ENCODE peak calls at places on chromosomes 4 and X, in four cellular contexts. G is K562, Z is transverse colon, K is Peyer's patch. D is an unnamed sample.

GRCh38 chr4:173264245-173264959 is 69.8 kb downstream of the HMGB2 start:
- DNase-seq in Z (peak), K (peak), G (peak), D (no peak)

GRCh38 chr4:10118355-10119004 is 1.9 kb upstream of the WDR1 start:
- DNase-seq in K (no peak), Z (no peak), G (peak), D (no peak)

GRCh38 chrX:39576081-39576701 is 521.6 kb downstream of the BCOR start:
- DNase-seq in K (no peak), Z (no peak), G (no peak), D (no peak)

GRCh38 chrX:150450519-150451177 is 87.5 kb downstream of the MAMLD1 start:
- DNase-seq in G (no peak), K (no peak), Z (no peak), D (peak)

GRCh38 chr4:81590596-81590995 is 118.9 kb upstream of the RASGEF1B start:
- DNase-seq in K (no peak), Z (no peak), G (no peak), D (no peak)

GRCh38 chrX:27619459-27619858 is 29.3 kb downstream of the DCAF8L2 start:
- DNase-seq in K (no peak), G (no peak), Z (no peak), D (no peak)

GRCh38 chr4:8904666-8905065 is 33.0 kb upstream of the HMX1 start:
- DNase-seq in G (no peak), Z (no peak), K (no peak), D (no peak)

GRCh38 chrX:136909706-136910564 is 29.4 kb upstream of the RBMX start:
- DNase-seq in G (peak), K (peak), Z (peak), D (peak)

GRCh38 chr4:1666391-1666790 is 17.7 kb downstream of the FAM53A start:
- DNase-seq in G (no peak), Z (no peak), K (no peak), D (no peak)

DNA sequence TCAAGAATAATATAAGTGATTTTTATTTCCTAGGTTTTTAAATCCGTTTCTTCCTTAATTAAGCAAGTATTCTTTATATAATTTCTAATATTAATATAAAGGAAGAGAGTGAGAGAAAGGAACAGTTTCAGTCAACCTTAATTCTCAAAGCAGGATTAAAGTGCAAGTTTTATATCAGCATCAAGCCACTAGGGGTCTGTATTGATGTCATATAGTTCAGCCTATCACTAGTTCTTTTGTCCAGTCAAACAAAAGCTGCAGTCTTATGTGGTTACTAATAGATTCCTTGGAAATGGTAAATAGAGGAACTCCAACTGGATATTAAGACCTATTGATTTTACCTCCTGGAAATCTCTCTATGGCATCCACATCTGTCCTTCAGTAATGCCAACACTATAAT is 82.0 kb downstream of the NAP1L3 start:
- DNase-seq in G (no peak), K (no peak), Z (no peak), D (no peak)
- TF ChIP-seq CTCF in G (no peak), K (no peak), Z (no peak), D (no peak)

DNA sequence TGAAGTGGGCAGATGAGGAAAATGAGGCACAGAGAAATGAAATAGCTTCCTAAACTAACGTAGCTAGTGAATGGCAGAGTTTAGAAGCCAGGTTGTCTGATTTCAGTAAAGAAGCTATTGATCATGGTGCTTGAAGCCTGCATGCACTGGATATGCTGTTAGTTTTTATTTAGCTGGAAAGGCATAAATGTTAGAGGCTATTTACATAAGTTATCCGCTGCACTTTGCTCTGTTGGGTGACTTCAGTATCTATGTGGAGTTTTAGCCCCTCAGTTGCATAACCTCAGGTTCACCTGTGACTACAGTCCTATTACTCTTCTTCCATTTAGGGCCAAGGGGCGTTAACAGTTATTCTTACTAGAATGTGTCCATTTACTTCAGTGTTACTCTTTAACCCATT is 522.4 kb upstream of the RPS6KA3 start:
- DNase-seq in G (no peak), Z (no peak), K (no peak), D (no peak)
- TF ChIP-seq POLR2A in G (no peak), Z (no peak), K (no peak), D (no peak)

GRCh38 chr4:156517546-156517945 is 454.1 kb downstream of the PDGFC start:
- DNase-seq in K (no peak), Z (no peak), G (no peak), D (no peak)
- H3K4me3 ChIP-seq in K (no peak), Z (no peak), G (no peak), D (no peak)

GRCh38 chrX:56787734-56788152 is 58.7 kb downstream of the NBDY start:
- DNase-seq in G (no peak), Z (peak), K (peak), D (peak)

GRCh38 chrX:56789518-56790070 is 60.6 kb downstream of the NBDY start:
- DNase-seq in Z (peak), K (no peak), G (no peak), D (no peak)

GRCh38 chrX:56786889-56787733 is 58.1 kb downstream of the NBDY start:
- DNase-seq in G (no peak), Z (no peak), K (no peak), D (peak)

GRCh38 chrX:56788229-56788628 is 59.2 kb downstream of the NBDY start:
- DNase-seq in K (peak), G (no peak), Z (peak), D (no peak)

DNA sequence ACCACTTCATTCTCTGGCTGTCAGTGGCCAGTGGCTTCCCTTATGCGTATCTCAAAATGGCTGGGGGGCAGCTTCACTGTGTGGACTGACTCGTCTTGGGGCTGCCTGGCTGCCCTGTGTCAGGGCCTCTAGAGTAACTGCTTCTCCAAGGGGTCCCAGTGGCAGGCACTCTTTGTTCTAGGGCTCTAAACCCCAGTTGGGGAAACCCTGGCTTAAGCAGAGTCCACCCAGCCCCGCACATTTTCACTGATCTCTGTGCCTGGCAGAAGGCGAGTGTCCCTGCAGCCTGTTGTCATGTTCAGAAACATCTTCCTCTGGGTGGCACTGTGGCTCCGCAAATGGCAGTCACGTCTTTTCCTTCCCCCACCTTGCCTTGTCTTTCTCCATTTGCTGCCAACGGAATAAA is 59.7 kb downstream of the NBDY start:
- DNase-seq in G (peak), Z (peak), K (peak), D (no peak)
- TF ChIP-seq CTCF in G (peak), Z (peak), K (no peak), D (no peak)

GRCh38 chr4:25162566-25162965 is 2.3 kb upstream of the SEPSECS start:
- DNase-seq in K (no peak), G (no peak), Z (no peak), D (no peak)

GRCh38 chr4:25158817-25159216 is 1.4 kb downstream of the SEPSECS start:
- DNase-seq in Z (no peak), K (no peak), G (no peak), D (no peak)

GRCh38 chr4:25159837-25160713 is at the start of gene SEPSECS:
- DNase-seq in K (peak), Z (peak), G (peak), D (peak)

GRCh38 chr4:25161599-25161960 is 1.3 kb upstream of the SEPSECS start:
- DNase-seq in Z (no peak), K (no peak), G (peak), D (no peak)

GRCh38 chr4:25160714-25161598 is 707 bp upstream of the SEPSECS start:
- DNase-seq in G (peak), K (no peak), Z (no peak), D (no peak)
- TF ChIP-seq POLR2A in G (peak), K (no peak), Z (no peak), D (peak)

GRCh38 chrX:120457766-120458180 is 11.3 kb downstream of the LAMP2 start:
- DNase-seq in G (peak), Z (no peak), K (no peak), D (no peak)
- H3K4me3 ChIP-seq in G (no peak), Z (no peak), K (no peak), D (no peak)

DNA sequence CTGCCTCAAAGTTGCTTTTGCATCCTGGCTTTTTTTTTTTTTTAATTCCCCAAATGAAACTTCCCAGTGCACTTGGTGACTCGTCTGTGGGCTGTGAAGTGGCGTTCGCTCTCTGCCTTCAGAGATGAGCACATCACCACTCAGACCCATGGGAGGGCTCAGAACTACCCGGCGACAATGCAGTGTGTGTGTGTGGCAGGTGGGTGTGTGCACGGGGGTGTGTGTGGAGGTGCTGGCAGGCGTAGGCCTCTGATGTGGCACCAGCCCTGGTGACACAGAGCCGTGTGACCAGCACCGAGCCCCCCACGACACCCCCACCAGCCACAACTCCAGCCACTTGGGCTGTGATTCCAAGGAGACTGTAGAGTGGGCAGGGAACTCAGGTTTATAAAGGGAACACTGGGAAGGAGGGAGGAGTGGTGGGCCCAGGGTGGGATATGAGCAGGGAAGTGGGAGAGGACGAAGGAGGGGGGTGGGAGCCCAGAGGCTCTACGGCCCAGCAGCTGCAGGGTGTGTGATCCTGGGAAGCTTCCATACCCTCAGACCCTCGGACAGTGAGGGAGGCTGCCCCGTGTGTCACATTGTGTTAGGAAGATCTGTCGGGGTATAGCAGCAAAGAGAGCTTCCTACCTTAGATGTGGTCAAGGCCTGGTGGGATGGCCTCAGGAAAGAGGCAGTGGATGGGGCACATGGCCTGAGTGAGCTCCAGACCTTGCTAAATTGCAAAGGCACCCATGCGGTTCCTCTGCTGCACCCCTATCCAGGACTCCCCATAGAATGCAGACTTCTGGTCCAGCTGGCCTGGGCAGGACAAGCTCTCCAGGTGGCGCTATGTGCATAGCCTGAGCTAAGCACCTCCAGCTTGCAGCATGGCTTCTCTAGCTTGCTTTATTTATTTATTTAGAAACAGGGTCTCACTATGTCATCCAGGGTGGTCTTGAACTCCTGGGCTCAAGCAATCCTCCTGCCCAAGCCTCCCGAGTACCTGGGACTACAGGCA is 5.8 kb upstream of the WFS1 start:
- DNase-seq in G (peak), K (peak), Z (peak), D (no peak)
- TF ChIP-seq CTCF in G (peak), K (peak), Z (peak), D (no peak)

GRCh38 chr4:189897667-189898066 is 43.0 kb upstream of the FRG1 start:
- DNase-seq in K (no peak), Z (no peak), G (no peak), D (no peak)
- TF ChIP-seq POLR2A in K (no peak), Z (no peak), G (no peak), D (no peak)

D was measured in lower leg skin.